ENCODE peak calls at places on chromosomes 3 and 15, in seven cellular contexts. C, P, J, K, T, L and H are unnamed samples.

GRCh38 chr15:78243491-78243941 is 9.2 kb upstream of the ACSBG1 start:
- DNase-seq in J (peak), T (peak), P (peak), C (no peak), K (no peak), L (no peak), H (peak)

GRCh38 chr3:53486961-53487654 is 7.3 kb upstream of the CACNA1D start:
- DNase-seq in C (no peak), J (no peak), P (no peak), T (no peak), K (no peak), L (no peak), H (no peak)

GRCh38 chr3:105369501-105370371 is 3.0 kb downstream of the ALCAM start:
- DNase-seq in K (peak), C (peak), J (peak), T (peak), P (peak), L (peak), H (peak)

GRCh38 chr3:100005670-100006393 is 108.5 kb downstream of the FILIP1L start:
- DNase-seq in P (no peak), L (no peak), J (no peak), C (peak), T (no peak), K (no peak), H (no peak)

GRCh38 chr3:43909149-43909548 is 218.4 kb downstream of the ABHD5 start:
- DNase-seq in L (no peak), K (no peak), C (no peak), P (no peak), J (no peak), T (no peak), H (no peak)

GRCh38 chr15:43523646-43524045 is 6.2 kb downstream of the MAP1A start:
- DNase-seq in C (no peak), J (no peak), K (no peak), T (no peak), L (no peak), P (no peak), H (no peak)

GRCh38 chr3:197432407-197433127 is 123.2 kb downstream of the BDH1 start:
- DNase-seq in J (no peak), K (no peak), L (no peak), T (no peak), C (peak), P (no peak), H (no peak)

GRCh38 chr3:127158614-127159221 is 34.2 kb upstream of the PRR23E start:
- DNase-seq in L (peak), K (peak), P (peak), J (peak), C (peak), T (no peak), H (no peak)

GRCh38 chr15:55230051-55230670 is 33.4 kb upstream of the RSL24D1 start:
- DNase-seq in L (peak), T (peak), J (no peak), P (peak), C (no peak), K (no peak), H (no peak)

GRCh38 chr3:138442433-138442832 is 8.0 kb downstream of the ESYT3 start:
- DNase-seq in C (peak), L (no peak), J (peak), P (peak), K (peak), T (peak), H (no peak)

GRCh38 chr3:28590216-28590615 is 241.6 kb upstream of the AZI2 start:
- DNase-seq in J (no peak), T (peak), K (no peak), C (peak), L (no peak), P (peak), H (no peak)

GRCh38 chr3:56314842-56315241 is 153.4 kb downstream of the ERC2 start:
- DNase-seq in T (peak), J (peak), C (peak), L (no peak), P (peak), K (no peak), H (no peak)

GRCh38 chr15:92393287-92393993 is at the start of gene ST8SIA2:
- DNase-seq in C (no peak), P (peak), L (peak), T (peak), J (peak), K (no peak), H (no peak)

GRCh38 chr3:120741837-120742197 is 499 bp downstream of the RABL3 start:
- DNase-seq in L (no peak), P (peak), T (no peak), J (no peak), K (no peak), C (no peak), H (no peak)

GRCh38 chr15:88657326-88658069 is 18.7 kb downstream of the ISG20 start:
- DNase-seq in L (peak), J (peak), T (no peak), P (peak), K (peak), C (peak), H (no peak)

GRCh38 chr3:169137076-169137475 is 526.4 kb downstream of the MECOM start:
- DNase-seq in T (no peak), L (peak), K (no peak), C (no peak), J (no peak), P (no peak), H (no peak)

GRCh38 chr3:65828706-65829105 is 210.0 kb downstream of the MAGI1 start:
- DNase-seq in J (peak), L (no peak), K (no peak), C (no peak), T (peak), P (peak), H (no peak)

GRCh38 chr15:58065445-58066041 is at the start of gene ALDH1A2:
- DNase-seq in C (no peak), J (peak), L (peak), K (no peak), T (no peak), P (no peak), H (peak)

GRCh38 chr15:95557226-95558046 is 773.1 kb upstream of the NR2F2 start:
- DNase-seq in L (peak), P (peak), T (peak), J (no peak), K (peak), C (peak), H (peak)

GRCh38 chr15:65869954-65870871 is 922 bp downstream of the RAB11A start:
- DNase-seq in J (peak), K (peak), P (peak), C (peak), T (peak), L (peak), H (peak)

GRCh38 chr3:11835028-11835639 is 11.6 kb downstream of the TAMM41 start:
- DNase-seq in K (peak), C (peak), P (peak), T (peak), J (no peak), L (peak), H (no peak)

GRCh38 chr3:152026033-152026556 is 152.7 kb downstream of the SUCNR1 start:
- DNase-seq in C (peak), P (peak), K (peak), J (no peak), L (peak), T (peak), H (no peak)

GRCh38 chr15:90191795-90192494 is 9.2 kb upstream of the SEMA4B start:
- DNase-seq in C (no peak), L (no peak), K (no peak), T (no peak), P (no peak), J (no peak), H (peak)

GRCh38 chr3:105806361-105806760 is 62.5 kb downstream of the CBLB start:
- DNase-seq in T (peak), P (peak), L (peak), C (no peak), K (peak), J (no peak), H (no peak)

GRCh38 chr15:87369269-87369668 is 887.3 kb downstream of the NTRK3 start:
- DNase-seq in L (no peak), J (no peak), C (peak), P (peak), K (peak), T (peak), H (no peak)

GRCh38 chr15:90889313-90889730 is 5.0 kb downstream of the FES start:
- DNase-seq in C (no peak), K (no peak), T (no peak), J (no peak), L (no peak), P (no peak), H (no peak)

GRCh38 chr3:48372377-48372770 is 355 bp downstream of the FBXW12 start:
- DNase-seq in J (no peak), K (no peak), P (no peak), C (no peak), L (no peak), T (no peak), H (no peak)

GRCh38 chr3:59654120-59654952 is 604.5 kb upstream of the CFAP20DC start:
- DNase-seq in P (peak), K (peak), C (no peak), L (no peak), T (peak), J (no peak), H (no peak)

GRCh38 chr3:49007771-49008528 is 759 bp downstream of the WDR6 start:
- DNase-seq in P (peak), T (peak), K (peak), J (peak), C (peak), L (peak), H (peak)

GRCh38 chr3:123805504-123805903 is 78.6 kb downstream of the MYLK start:
- DNase-seq in P (no peak), K (no peak), T (no peak), L (no peak), C (no peak), J (no peak), H (no peak)

GRCh38 chr15:42065478-42065877 is 28.9 kb downstream of the PLA2G4D start:
- DNase-seq in C (no peak), L (no peak), T (no peak), J (no peak), K (no peak), P (no peak), H (no peak)

GRCh38 chr15:62644874-62645755 is 397.4 kb upstream of the TPM1 start:
- DNase-seq in J (no peak), L (no peak), C (no peak), K (no peak), P (peak), T (peak), H (no peak)

GRCh38 chr15:59536553-59536952 is 75.0 kb upstream of the GCNT3 start:
- DNase-seq in K (no peak), T (no peak), P (no peak), L (no peak), J (no peak), C (no peak), H (no peak)

GRCh38 chr3:111577798-111578685 is 17.1 kb downstream of the ZBED2 start:
- DNase-seq in J (no peak), K (peak), T (peak), P (peak), L (peak), C (peak), H (no peak)

GRCh38 chr15:97235285-97235985 is 725.1 kb upstream of the ARRDC4 start:
- DNase-seq in J (peak), C (peak), P (peak), T (peak), L (peak), K (peak), H (no peak)

GRCh38 chr3:99960941-99961340 is 143.3 kb downstream of the CMSS1 start:
- DNase-seq in J (no peak), L (peak), C (peak), P (peak), K (no peak), T (no peak), H (no peak)

GRCh38 chr3:51353131-51353530 is 32.0 kb upstream of the MANF start:
- DNase-seq in P (no peak), T (no peak), L (no peak), C (no peak), J (no peak), K (no peak), H (no peak)

GRCh38 chr3:59678042-59678707 is 628.4 kb upstream of the CFAP20DC start:
- DNase-seq in L (no peak), P (no peak), K (no peak), T (no peak), C (no peak), J (no peak), H (no peak)

GRCh38 chr3:110542552-110543164 is 529.0 kb upstream of the NECTIN3 start:
- DNase-seq in T (no peak), C (no peak), L (no peak), P (peak), J (no peak), K (no peak), H (no peak)

GRCh38 chr3:125194061-125194848 is 18.3 kb downstream of the SLC12A8 start:
- DNase-seq in J (no peak), L (no peak), P (peak), C (peak), K (no peak), T (peak), H (no peak)

GRCh38 chr3:190055773-190056172 is 64.9 kb downstream of the P3H2 start:
- DNase-seq in J (no peak), P (no peak), L (no peak), K (no peak), C (no peak), T (no peak), H (no peak)
- H3K9ac ChIP-seq in J (no peak), P (no peak), L (no peak), K (no peak), C (no peak), T (no peak), H (no peak)

DNA sequence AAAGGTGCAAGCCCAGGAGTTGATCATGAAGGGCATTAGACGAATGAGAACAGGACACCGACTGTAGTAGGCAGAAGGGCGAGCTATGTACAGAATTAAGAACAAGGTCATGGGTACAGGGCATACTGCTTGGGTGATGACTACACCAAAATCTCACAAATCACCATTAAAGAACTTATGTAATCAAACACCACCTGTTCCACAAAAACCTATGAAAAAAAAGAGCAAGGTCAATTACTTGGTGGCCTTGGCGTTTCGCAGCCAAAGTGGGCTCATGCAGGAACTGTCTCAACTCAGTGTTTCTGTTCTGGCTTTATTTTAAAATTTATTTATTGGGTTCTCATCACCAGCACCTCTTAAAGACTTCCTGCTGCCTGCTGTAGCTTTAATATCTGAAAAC is 2.1 kb downstream of the KAT2B start:
- DNase-seq in K (no peak), P (no peak), L (no peak), C (no peak), J (no peak), T (no peak), H (no peak)
- H3K4me3 ChIP-seq in K (no peak), P (no peak), L (no peak), C (no peak), J (no peak), T (no peak), H (no peak)

GRCh38 chr3:181712190-181712504 is 422 bp downstream of the SOX2 start:
- DNase-seq in C (no peak), L (peak), J (peak), K (no peak), T (no peak), P (no peak), H (no peak)

GRCh38 chr3:181710581-181711255 is 1.0 kb upstream of the SOX2 start:
- DNase-seq in K (no peak), C (no peak), L (no peak), P (peak), T (peak), J (peak), H (no peak)

GRCh38 chr3:181712505-181713299 is 977 bp downstream of the SOX2 start:
- DNase-seq in L (peak), T (peak), C (peak), K (no peak), J (peak), P (peak), H (no peak)

GRCh38 chr3:181713300-181713647 is 1.5 kb downstream of the SOX2 start:
- DNase-seq in C (no peak), T (peak), K (no peak), P (no peak), J (no peak), L (no peak), H (no peak)

DNA sequence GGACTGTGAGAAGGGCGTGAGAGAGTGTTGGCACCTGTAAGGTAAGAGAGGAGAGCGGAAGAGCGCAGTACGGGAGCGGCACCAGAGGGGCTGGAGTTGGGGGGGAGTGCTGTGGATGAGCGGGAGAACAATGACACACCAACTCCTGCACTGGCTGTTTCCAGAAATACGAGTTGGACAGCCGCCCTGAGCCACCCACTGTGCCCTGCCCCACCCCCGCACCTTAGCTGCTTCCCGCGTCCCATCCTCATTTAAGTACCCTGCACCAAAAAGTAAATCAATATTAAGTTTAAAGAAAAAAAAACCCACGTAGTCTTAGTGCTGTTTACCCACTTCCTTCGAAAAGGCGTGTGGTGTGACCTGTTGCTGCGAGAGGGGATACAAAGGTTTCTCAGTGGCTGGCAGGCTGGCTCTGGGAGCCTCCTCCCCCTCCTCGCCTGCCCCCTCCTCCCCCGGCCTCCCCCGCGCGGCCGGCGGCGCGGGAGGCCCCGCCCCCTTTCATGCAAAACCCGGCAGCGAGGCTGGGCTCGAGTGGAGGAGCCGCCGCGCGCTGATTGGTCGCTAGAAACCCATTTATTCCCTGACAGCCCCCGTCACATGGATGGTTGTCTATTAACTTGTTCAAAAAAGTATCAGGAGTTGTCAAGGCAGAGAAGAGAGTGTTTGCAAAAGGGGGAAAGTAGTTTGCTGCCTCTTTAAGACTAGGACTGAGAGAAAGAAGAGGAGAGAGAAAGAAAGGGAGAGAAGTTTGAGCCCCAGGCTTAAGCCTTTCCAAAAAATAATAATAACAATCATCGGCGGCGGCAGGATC is at the start of gene SOX2:
- DNase-seq in K (peak), C (peak), L (peak), P (peak), J (peak), T (peak), H (no peak)
- H3K9ac ChIP-seq in K (no peak), C (no peak), L (no peak), P (no peak), J (no peak), T (peak), H (no peak)

GRCh38 chr3:128922804-128923459 is 43.5 kb downstream of the ACAD9 start:
- DNase-seq in T (no peak), C (no peak), L (no peak), K (no peak), J (no peak), P (no peak), H (no peak)
- H3K4me3 ChIP-seq in T (no peak), C (no peak), L (no peak), K (no peak), J (peak), P (no peak), H (no peak)

GRCh38 chr3:3707858-3708768 is 91.1 kb upstream of the LRRN1 start:
- DNase-seq in T (no peak), K (no peak), J (peak), L (no peak), C (no peak), P (no peak), H (no peak)
- H3K9ac ChIP-seq in T (no peak), K (no peak), J (peak), L (no peak), C (no peak), P (no peak), H (no peak)